ENCODE peak calls at places on chromosomes 7 and 10, in five cellular contexts. One of them, this sample, is unnamed.
A peak's percentile ranks its signal among the peaks of the same experiment; 100 is the strongest.

GRCh38 chr10:110780704-110781103 is 91.0 kb upstream of the PDCD4 start:
- DNase-seq in GM12878: no peak
- DNase-seq in cardiac muscle cell: no peak
- DNase-seq in upper lobe of right lung: no peak
- DNase-seq in A549: no peak
- DNase-seq in this sample: peak; percentile 55

GRCh38 chr7:31108097-31108657 is 56.1 kb downstream of the ADCYAP1R1 start:
- DNase-seq in cardiac muscle cell: no peak
- DNase-seq in upper lobe of right lung: no peak
- DNase-seq in GM12878: no peak
- DNase-seq in A549: no peak
- DNase-seq in this sample: no peak

GRCh38 chr7:151472644-151473380 is 32.9 kb upstream of the CRYGN start:
- DNase-seq in A549: no peak
- DNase-seq in upper lobe of right lung: no peak
- DNase-seq in cardiac muscle cell: peak; percentile 68
- DNase-seq in GM12878: peak; percentile 83
- DNase-seq in this sample: no peak

GRCh38 chr10:71763352-71764127 is 9.8 kb downstream of the VSIR start:
- DNase-seq in upper lobe of right lung: no peak
- DNase-seq in cardiac muscle cell: no peak
- DNase-seq in GM12878: no peak
- DNase-seq in A549: no peak
- DNase-seq in this sample: no peak

GRCh38 chr10:110421512-110422138 is 76.1 kb upstream of the DUSP5 start:
- DNase-seq in upper lobe of right lung: no peak
- DNase-seq in A549: no peak
- DNase-seq in cardiac muscle cell: no peak
- DNase-seq in GM12878: no peak
- DNase-seq in this sample: no peak

GRCh38 chr10:12628964-12629766 is 279.8 kb downstream of the CAMK1D start:
- DNase-seq in cardiac muscle cell: peak; percentile 2
- DNase-seq in A549: peak; percentile 38
- DNase-seq in upper lobe of right lung: no peak
- DNase-seq in GM12878: no peak
- DNase-seq in this sample: no peak

GRCh38 chr10:74825371-74826141 is 844 bp upstream of the KAT6B start:
- DNase-seq in upper lobe of right lung: no peak
- DNase-seq in cardiac muscle cell: no peak
- DNase-seq in A549: no peak
- DNase-seq in GM12878: no peak
- DNase-seq in this sample: peak; percentile 66

GRCh38 chr10:79266092-79266491 is 81.2 kb upstream of the PPIF start:
- DNase-seq in GM12878: no peak
- DNase-seq in A549: no peak
- DNase-seq in cardiac muscle cell: no peak
- DNase-seq in upper lobe of right lung: no peak
- DNase-seq in this sample: no peak

GRCh38 chr7:3861941-3862340 is 560.9 kb downstream of the SDK1 start:
- DNase-seq in cardiac muscle cell: peak; percentile 66
- DNase-seq in GM12878: peak; percentile 1
- DNase-seq in A549: no peak
- DNase-seq in upper lobe of right lung: no peak
- DNase-seq in this sample: no peak

GRCh38 chr10:29119374-29119773 is 169.5 kb upstream of the LYZL1 start:
- DNase-seq in GM12878: no peak
- DNase-seq in A549: peak; percentile 30
- DNase-seq in upper lobe of right lung: no peak
- DNase-seq in cardiac muscle cell: no peak
- DNase-seq in this sample: peak; percentile 19

GRCh38 chr10:63464402-63465292 is 1.1 kb downstream of the JMJD1C start:
- DNase-seq in upper lobe of right lung: no peak
- DNase-seq in cardiac muscle cell: peak; percentile 60
- DNase-seq in GM12878: no peak
- DNase-seq in A549: peak; percentile 19
- DNase-seq in this sample: no peak

GRCh38 chr10:110901954-110902819 is 16.8 kb downstream of the BBIP1 start:
- DNase-seq in GM12878: no peak
- DNase-seq in cardiac muscle cell: peak; percentile 70
- DNase-seq in upper lobe of right lung: no peak
- DNase-seq in A549: peak; percentile 47
- DNase-seq in this sample: no peak

GRCh38 chr7:73988197-73988596 is 39.8 kb upstream of the ELN start:
- DNase-seq in cardiac muscle cell: peak; percentile 70
- DNase-seq in upper lobe of right lung: no peak
- DNase-seq in GM12878: no peak
- DNase-seq in A549: no peak
- DNase-seq in this sample: peak; percentile 68

DNA sequence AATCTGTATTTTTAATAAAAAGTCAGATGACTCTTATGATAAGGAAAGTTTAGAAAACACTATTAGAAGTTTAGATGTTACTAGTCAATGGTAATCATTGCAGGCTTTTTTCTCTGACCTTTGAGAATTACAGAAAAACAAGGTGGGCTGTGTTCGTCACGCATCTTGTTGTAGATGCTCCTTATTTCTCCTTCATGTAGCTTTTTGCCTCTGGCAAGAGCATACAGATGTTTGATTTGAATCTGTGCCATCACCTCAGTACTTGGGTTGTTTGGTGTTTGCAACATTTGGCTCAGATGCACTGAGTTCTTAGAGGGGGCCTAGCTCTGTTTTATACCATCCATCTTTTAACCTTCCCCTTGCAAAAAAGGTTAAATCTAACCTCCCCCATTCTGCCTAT is 11.5 kb downstream of the TAS2R16 start:
- DNase-seq in upper lobe of right lung: no peak
- DNase-seq in A549: no peak
- DNase-seq in GM12878: no peak
- DNase-seq in cardiac muscle cell: no peak
- DNase-seq in this sample: no peak
- TF ChIP-seq CTCF in upper lobe of right lung: no peak
- TF ChIP-seq CTCF in A549: no peak
- TF ChIP-seq CTCF in GM12878: no peak
- TF ChIP-seq CTCF in cardiac muscle cell: no peak
- TF ChIP-seq CTCF in this sample: no peak

GRCh38 chr7:159006610-159007130 is 138.0 kb downstream of the VIPR2 start:
- DNase-seq in upper lobe of right lung: no peak
- DNase-seq in cardiac muscle cell: no peak
- DNase-seq in A549: no peak
- DNase-seq in GM12878: no peak
- DNase-seq in this sample: no peak
- H3K27ac ChIP-seq in upper lobe of right lung: no peak overlapping the region
- H3K27ac ChIP-seq in cardiac muscle cell: no peak overlapping the region
- H3K27ac ChIP-seq in A549: no peak overlapping the region
- H3K27ac ChIP-seq in GM12878: no peak overlapping the region
- H3K27ac ChIP-seq in this sample: no peak overlapping the region

GRCh38 chr7:155806096-155806871 is 6.0 kb downstream of the SHH start:
- DNase-seq in cardiac muscle cell: peak; percentile 35
- DNase-seq in GM12878: no peak
- DNase-seq in upper lobe of right lung: no peak
- DNase-seq in A549: no peak
- DNase-seq in this sample: no peak
- H3K4me1 ChIP-seq in cardiac muscle cell: peaks cover 9% of the 10 kb centered on the region
- H3K4me1 ChIP-seq in GM12878: no peaks in the 10 kb centered on the region
- H3K4me1 ChIP-seq in upper lobe of right lung: peaks cover 46% of the 10 kb centered on the region
- H3K4me1 ChIP-seq in A549: peaks cover 43% of the 10 kb centered on the region
- H3K4me1 ChIP-seq in this sample: peaks cover 69% of the 10 kb centered on the region

DNA sequence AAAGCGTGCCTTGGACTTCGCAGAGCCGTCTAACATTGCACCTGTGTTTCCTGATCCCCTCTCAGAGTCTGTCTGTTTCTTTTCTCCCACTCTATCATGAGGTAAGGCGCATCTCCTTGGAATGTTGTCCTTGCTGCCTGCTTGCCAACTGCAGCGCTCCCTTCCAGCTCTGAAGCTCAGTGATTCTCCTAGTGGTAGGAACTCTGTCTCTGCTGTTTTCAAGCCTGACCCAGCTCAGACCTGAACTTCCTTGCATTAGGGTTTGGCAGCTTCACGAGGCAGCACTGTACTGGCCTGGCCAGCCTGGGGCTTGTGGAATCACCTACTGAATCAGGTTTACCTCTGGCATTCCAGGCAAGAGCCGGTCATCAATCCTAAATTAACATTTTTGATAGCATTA is 123.9 kb downstream of the CREB5 start:
- DNase-seq in upper lobe of right lung: no peak
- DNase-seq in cardiac muscle cell: peak; percentile 51
- DNase-seq in GM12878: no peak
- DNase-seq in A549: peak; percentile 31
- DNase-seq in this sample: no peak
- TF ChIP-seq CTCF in upper lobe of right lung: peak; percentile 15
- TF ChIP-seq CTCF in cardiac muscle cell: peak; percentile 55
- TF ChIP-seq CTCF in GM12878: no peak
- TF ChIP-seq CTCF in A549: no peak
- TF ChIP-seq CTCF in this sample: peak; percentile 50

DNA sequence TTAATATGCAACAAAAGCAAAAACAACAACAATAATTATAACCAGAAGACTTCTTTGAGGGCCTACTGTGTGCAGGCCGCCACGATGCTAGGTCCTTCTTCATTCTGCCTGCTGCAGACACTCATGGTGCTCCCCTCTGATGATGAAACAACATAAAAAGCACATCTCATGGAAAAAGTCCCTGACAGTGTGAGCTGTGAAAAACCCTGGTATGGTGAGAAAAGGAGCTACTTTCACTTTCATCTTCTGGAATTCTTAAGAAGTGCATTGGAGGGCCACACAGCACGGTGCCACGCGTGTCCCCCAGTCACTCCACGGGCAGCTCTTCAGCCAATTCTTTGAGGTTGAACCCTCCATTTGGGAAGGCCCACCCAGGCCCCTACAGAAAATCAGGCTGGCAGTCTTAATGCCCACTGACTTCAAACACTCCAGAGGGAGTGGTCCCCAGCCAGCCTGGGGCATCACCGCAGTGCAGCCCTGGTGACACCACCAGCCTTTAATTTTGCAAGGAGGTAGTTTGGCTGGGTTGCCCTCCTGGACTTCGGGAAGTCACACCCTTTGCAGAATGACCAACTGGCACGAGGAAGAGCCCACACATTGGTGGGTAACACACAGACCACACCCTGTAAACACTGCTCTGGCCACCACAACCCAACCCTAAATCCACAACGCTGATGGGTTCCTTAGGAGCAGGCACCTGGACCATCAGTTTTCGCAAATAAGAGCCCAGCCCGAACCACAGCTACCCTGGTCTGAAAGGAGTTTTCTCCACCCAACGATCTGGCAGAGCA is 7.6 kb downstream of the KCNMA1 start:
- DNase-seq in cardiac muscle cell: peak; percentile 39
- DNase-seq in A549: no peak
- DNase-seq in upper lobe of right lung: no peak
- DNase-seq in GM12878: no peak
- DNase-seq in this sample: no peak
- H3K27ac ChIP-seq in cardiac muscle cell: no peak overlapping the region
- H3K27ac ChIP-seq in A549: peak overlapping the region; percentile 29
- H3K27ac ChIP-seq in upper lobe of right lung: no peak overlapping the region
- H3K27ac ChIP-seq in GM12878: no peak overlapping the region
- H3K27ac ChIP-seq in this sample: no peak overlapping the region

DNA sequence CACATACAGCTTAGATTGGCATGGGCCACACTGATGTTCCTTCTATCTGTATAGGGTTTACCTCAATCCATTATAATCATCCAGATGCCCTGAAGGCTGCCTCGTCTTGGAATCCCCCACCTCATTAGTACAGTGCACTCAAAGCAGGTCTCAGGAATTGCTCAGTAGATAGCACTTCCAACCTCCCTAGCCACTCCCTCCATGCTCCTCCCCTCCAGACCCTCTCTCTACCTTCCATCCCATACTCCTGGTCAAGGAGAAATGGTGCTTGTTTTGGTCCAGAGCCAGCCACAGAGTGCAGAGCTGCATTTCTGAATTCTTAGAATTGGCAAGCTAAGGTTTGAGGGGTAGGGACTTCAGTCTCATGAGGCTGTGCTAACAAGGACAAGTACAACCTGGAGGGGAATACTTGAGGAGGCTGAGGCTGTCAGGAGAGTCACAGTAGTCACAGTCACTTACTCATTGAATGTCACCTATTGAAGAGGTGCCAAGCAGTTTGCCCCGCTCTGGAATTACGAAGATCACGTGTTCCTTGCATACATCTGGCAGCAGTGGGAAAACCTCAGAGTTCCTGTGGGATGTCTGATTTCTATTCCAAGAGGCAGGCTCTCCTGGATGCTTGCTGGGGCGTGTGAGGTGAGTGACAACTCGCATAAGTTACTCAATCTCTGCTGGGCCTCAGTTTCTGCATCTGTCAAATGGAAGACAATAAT is 60.7 kb upstream of the ZNF746 start:
- DNase-seq in upper lobe of right lung: no peak
- DNase-seq in GM12878: no peak
- DNase-seq in A549: no peak
- DNase-seq in cardiac muscle cell: peak; percentile 44
- DNase-seq in this sample: no peak
- H3K4me1 ChIP-seq in upper lobe of right lung: no peaks in the 10 kb centered on the region
- H3K4me1 ChIP-seq in GM12878: no peaks in the 10 kb centered on the region
- H3K4me1 ChIP-seq in A549: no peaks in the 10 kb centered on the region
- H3K4me1 ChIP-seq in cardiac muscle cell: no peaks in the 10 kb centered on the region
- H3K4me1 ChIP-seq in this sample: peaks cover 21% of the 10 kb centered on the region

DNA sequence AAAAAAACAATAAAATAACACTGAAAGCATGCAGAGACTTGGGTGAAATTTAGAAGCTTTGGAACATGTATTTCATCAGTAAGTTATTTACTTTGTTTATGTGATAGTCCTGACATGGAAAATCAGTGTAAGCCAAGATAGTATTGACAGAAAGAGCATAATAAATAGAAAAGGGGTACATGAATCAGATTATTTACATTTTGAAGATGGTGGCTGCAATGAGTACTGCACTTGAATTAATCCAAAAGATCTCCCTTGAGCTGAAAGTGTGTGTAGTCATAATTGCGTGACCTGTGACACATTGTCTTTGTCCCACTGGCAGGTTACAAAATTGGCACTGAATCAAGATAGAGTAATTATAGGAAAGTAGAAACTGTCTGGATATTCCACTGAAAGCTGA is 562.9 kb downstream of the GFRA1 start:
- DNase-seq in upper lobe of right lung: no peak
- DNase-seq in A549: no peak
- DNase-seq in GM12878: no peak
- DNase-seq in cardiac muscle cell: no peak
- DNase-seq in this sample: no peak
- TF ChIP-seq CTCF in upper lobe of right lung: no peak
- TF ChIP-seq CTCF in A549: no peak
- TF ChIP-seq CTCF in GM12878: no peak
- TF ChIP-seq CTCF in cardiac muscle cell: no peak
- TF ChIP-seq CTCF in this sample: no peak

GRCh38 chr7:124930655-124931597 is 1.3 kb upstream of the POT1 start:
- DNase-seq in upper lobe of right lung: no peak
- DNase-seq in A549: no peak
- DNase-seq in cardiac muscle cell: no peak
- DNase-seq in GM12878: no peak
- DNase-seq in this sample: no peak

GRCh38 chr7:124924906-124925305 is 4.7 kb downstream of the POT1 start:
- DNase-seq in A549: no peak
- DNase-seq in cardiac muscle cell: peak; percentile 74
- DNase-seq in upper lobe of right lung: no peak
- DNase-seq in GM12878: no peak
- DNase-seq in this sample: no peak

GRCh38 chr7:124929467-124930172 is at the start of gene POT1:
- DNase-seq in GM12878: peak; percentile 96
- DNase-seq in upper lobe of right lung: peak; percentile 99
- DNase-seq in A549: peak; percentile 99
- DNase-seq in cardiac muscle cell: peak; percentile 100
- DNase-seq in this sample: peak; percentile 99

GRCh38 chr7:124930173-124930623 is 573 bp upstream of the POT1 start:
- DNase-seq in GM12878: no peak
- DNase-seq in cardiac muscle cell: no peak
- DNase-seq in upper lobe of right lung: no peak
- DNase-seq in A549: no peak
- DNase-seq in this sample: no peak
- H3K27ac ChIP-seq in GM12878: peak overlapping the region; percentile 16
- H3K27ac ChIP-seq in cardiac muscle cell: peak overlapping the region; percentile 69
- H3K27ac ChIP-seq in upper lobe of right lung: peak overlapping the region; percentile 78
- H3K27ac ChIP-seq in A549: peak overlapping the region; percentile 61
- H3K27ac ChIP-seq in this sample: peak overlapping the region; percentile 85

GRCh38 chr7:143384148-143384547 is 3.0 kb downstream of the ZYX start:
- DNase-seq in GM12878: no peak
- DNase-seq in cardiac muscle cell: peak; percentile 70
- DNase-seq in upper lobe of right lung: peak; percentile 65
- DNase-seq in A549: no peak
- DNase-seq in this sample: no peak
- H3K4me1 ChIP-seq in GM12878: peaks cover 20% of the 10 kb centered on the region
- H3K4me1 ChIP-seq in cardiac muscle cell: peaks cover 13% of the 10 kb centered on the region
- H3K4me1 ChIP-seq in upper lobe of right lung: peaks cover 54% of the 10 kb centered on the region
- H3K4me1 ChIP-seq in A549: peaks cover 46% of the 10 kb centered on the region
- H3K4me1 ChIP-seq in this sample: peaks cover 89% of the 10 kb centered on the region

This sample was measured in left ventricle myocardium inferior.